ENCODE peak calls at places on chromosomes 12 and 14, in four cellular contexts. Y, X, Z and M are unnamed samples. For H3K4me1, the result is how much of the 10 kb centered on the place peaks cover.

GRCh38 chr12:31578632-31579031 is 12.3 kb downstream of the DENND5B start:
- DNase-seq in X (no peak), Z (no peak), Y (no peak), M (no peak)

GRCh38 chr12:108253540-108253939 is 85.6 kb downstream of the CMKLR1 start:
- DNase-seq in Z (no peak), Y (peak), X (no peak), M (no peak)

GRCh38 chr12:110304061-110304551 is 23.1 kb downstream of the ATP2A2 start:
- DNase-seq in X (no peak), Y (no peak), Z (peak), M (no peak)

GRCh38 chr12:45076417-45077031 is 25.6 kb upstream of the DBX2 start:
- DNase-seq in Y (peak), Z (no peak), X (no peak), M (no peak)

GRCh38 chr12:79782197-79782890 is 91.6 kb upstream of the PAWR start:
- DNase-seq in Z (no peak), Y (no peak), X (no peak), M (no peak)

GRCh38 chr12:54417712-54418440 is 1.2 kb downstream of the ITGA5 start:
- DNase-seq in Y (peak), X (no peak), Z (no peak), M (peak)

GRCh38 chr12:12022306-12022931 is 48.3 kb upstream of the BCL2L14 start:
- DNase-seq in X (no peak), Z (no peak), Y (no peak), M (no peak)

GRCh38 chr14:103838117-103838516 is 9.3 kb downstream of the PPP1R13B start:
- DNase-seq in Y (no peak), Z (no peak), X (no peak), M (no peak)

GRCh38 chr12:62618948-62619347 is 152.3 kb downstream of the MON2 start:
- DNase-seq in Y (no peak), Z (no peak), X (no peak), M (no peak)

GRCh38 chr14:35553808-35554207 is 19.8 kb downstream of the INSM2 start:
- DNase-seq in X (no peak), Y (no peak), Z (peak), M (no peak)

GRCh38 chr14:103576371-103577024 is 13.7 kb downstream of the COA8 start:
- DNase-seq in Z (peak), Y (peak), X (peak), M (peak)

GRCh38 chr14:56798447-56799326 is 11.6 kb downstream of the OTX2 start:
- DNase-seq in Z (no peak), Y (peak), X (no peak), M (no peak)

GRCh38 chr12:26748741-26749431 is 84.1 kb downstream of the ITPR2 start:
- DNase-seq in Y (no peak), Z (peak), X (no peak), M (no peak)

GRCh38 chr12:121719926-121720414 is 7.4 kb downstream of the TMEM120B start:
- DNase-seq in Z (peak), Y (no peak), X (no peak), M (no peak)

GRCh38 chr12:54373619-54374554 is 9.6 kb upstream of the GPR84 start:
- DNase-seq in X (no peak), Y (no peak), Z (no peak), M (no peak)

GRCh38 chr12:117125275-117125613 is 26.0 kb upstream of the TESC start:
- DNase-seq in X (no peak), Y (no peak), Z (no peak), M (no peak)

GRCh38 chr12:89247962-89248361 is 104.3 kb downstream of the DUSP6 start:
- DNase-seq in Y (no peak), Z (no peak), X (no peak), M (no peak)

GRCh38 chr12:25725874-25726273 is 172.8 kb upstream of the LMNTD1 start:
- DNase-seq in Z (no peak), Y (no peak), X (no peak), M (no peak)

GRCh38 chr14:47277703-47278102 is 397.7 kb downstream of the MDGA2 start:
- DNase-seq in Z (no peak), X (no peak), Y (peak), M (no peak)

GRCh38 chr12:112285600-112286401 is 96.4 kb downstream of the HECTD4 start:
- DNase-seq in X (no peak), Y (no peak), Z (no peak), M (no peak)

GRCh38 chr12:85834378-85834777 is 1.8 kb downstream of the RASSF9 start:
- DNase-seq in Y (peak), X (no peak), Z (no peak), M (no peak)

GRCh38 chr14:88380405-88380804 is 5.1 kb upstream of the SPATA7 start:
- DNase-seq in X (no peak), Z (peak), Y (peak), M (no peak)

GRCh38 chr12:20040844-20041243 is 327.5 kb upstream of the PDE3A start:
- DNase-seq in X (no peak), Z (no peak), Y (peak), M (no peak)

GRCh38 chr12:116043673-116044072 is 233.8 kb downstream of the MED13L start:
- DNase-seq in Y (no peak), X (no peak), Z (no peak), M (no peak)

GRCh38 chr12:14714437-14714836 is 18.0 kb upstream of the GUCY2C start:
- DNase-seq in X (no peak), Z (no peak), Y (peak), M (no peak)

GRCh38 chr14:104654119-104654518 is 35.3 kb upstream of the INF2 start:
- DNase-seq in Y (no peak), Z (no peak), X (no peak), M (no peak)

GRCh38 chr14:86038401-86038985 is 508.5 kb downstream of the FLRT2 start:
- DNase-seq in Y (peak), Z (peak), X (peak), M (peak)

GRCh38 chr12:27330846-27331245 is 1.8 kb upstream of the BMAL2 start:
- DNase-seq in Z (no peak), X (no peak), Y (no peak), M (no peak)

GRCh38 chr12:118456741-118457140 is 80.4 kb downstream of the SUDS3 start:
- DNase-seq in X (no peak), Y (no peak), Z (peak), M (no peak)

GRCh38 chr14:101197595-101198397 is 294.3 kb upstream of the RTL1 start:
- DNase-seq in X (no peak), Z (no peak), Y (no peak), M (no peak)

GRCh38 chr12:79364197-79364596 is 326.6 kb downstream of the PAWR start:
- DNase-seq in Y (no peak), X (no peak), Z (no peak), M (no peak)

GRCh38 chr12:130872179-130873096 is 572 bp downstream of the RAN start:
- DNase-seq in Y (peak), Z (no peak), X (peak), M (peak)

GRCh38 chr12:47549258-47549657 is 156.6 kb downstream of the RPAP3 start:
- DNase-seq in Y (no peak), Z (peak), X (no peak), M (no peak)

GRCh38 chr14:89959853-89960493 is 4.2 kb downstream of the TDP1 start:
- DNase-seq in X (no peak), Z (no peak), Y (no peak), M (no peak)

GRCh38 chr14:42143114-42143513 is 536.4 kb downstream of the LRFN5 start:
- DNase-seq in Y (no peak), Z (no peak), X (no peak), M (no peak)

GRCh38 chr14:64891839-64892375 is 12.2 kb upstream of the SPTB start:
- DNase-seq in Z (peak), Y (peak), X (peak), M (no peak)

GRCh38 chr14:77044776-77045569 is 16.5 kb upstream of the IRF2BPL start:
- DNase-seq in Z (no peak), Y (peak), X (peak), M (no peak)

GRCh38 chr12:2408262-2408661 is 355.5 kb downstream of the CACNA1C start:
- DNase-seq in Z (no peak), X (no peak), Y (no peak), M (no peak)

GRCh38 chr12:90909069-90909676 is 45.8 kb downstream of the CCER1 start:
- DNase-seq in Z (peak), X (no peak), Y (peak), M (peak)

GRCh38 chr12:64678248-64678647 is 68.0 kb downstream of the RASSF3 start:
- DNase-seq in Y (no peak), X (no peak), Z (no peak), M (no peak)
- H3K4me1 ChIP-seq in Y (under half), X (half or more), Z (under half), M (under half)

GRCh38 chr12:58914457-58914856 is 5.8 kb downstream of the LRIG3 start:
- DNase-seq in Z (no peak), X (no peak), Y (no peak), M (no peak)
- H3K4me1 ChIP-seq in Z (under half), X (under half), Y (under half), M (under half)

GRCh38 chr14:44960646-44961045 is 1.1 kb downstream of the KLHL28 start:
- DNase-seq in Y (no peak), X (no peak), Z (no peak), M (no peak)
- H3K4me1 ChIP-seq in Y (under half), X (under half), Z (under half), M (under half)

GRCh38 chr12:46260153-46260912 is 8.5 kb downstream of the SLC38A1 start:
- DNase-seq in Y (peak), Z (peak), X (no peak), M (no peak)
- H3K4me1 ChIP-seq in Y (half or more), Z (half or more), X (under half), M (under half)

DNA sequence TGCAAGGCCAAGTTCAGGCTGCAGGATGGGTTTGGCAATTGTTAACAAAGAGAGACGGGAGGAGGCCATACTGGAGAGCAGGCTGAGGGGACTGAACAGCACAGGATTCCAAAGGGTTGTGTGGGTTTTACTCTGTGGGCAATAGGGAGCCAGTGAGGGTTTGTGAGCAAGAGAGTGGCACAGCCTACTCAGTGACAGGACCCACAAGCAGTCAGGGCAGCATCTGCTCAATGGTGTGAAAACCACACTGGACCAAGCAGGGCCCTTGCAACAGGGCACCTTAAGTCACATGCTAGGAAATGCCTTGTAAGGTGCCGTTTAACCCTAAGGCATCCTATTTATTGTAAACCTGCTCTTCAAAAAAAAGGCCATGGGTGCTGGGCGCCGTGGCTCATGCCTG is 22.0 kb downstream of the SYNE3 start:
- DNase-seq in Y (no peak), X (no peak), Z (no peak), M (no peak)
- H3K4me1 ChIP-seq in Y (under half), X (under half), Z (under half), M (under half)

DNA sequence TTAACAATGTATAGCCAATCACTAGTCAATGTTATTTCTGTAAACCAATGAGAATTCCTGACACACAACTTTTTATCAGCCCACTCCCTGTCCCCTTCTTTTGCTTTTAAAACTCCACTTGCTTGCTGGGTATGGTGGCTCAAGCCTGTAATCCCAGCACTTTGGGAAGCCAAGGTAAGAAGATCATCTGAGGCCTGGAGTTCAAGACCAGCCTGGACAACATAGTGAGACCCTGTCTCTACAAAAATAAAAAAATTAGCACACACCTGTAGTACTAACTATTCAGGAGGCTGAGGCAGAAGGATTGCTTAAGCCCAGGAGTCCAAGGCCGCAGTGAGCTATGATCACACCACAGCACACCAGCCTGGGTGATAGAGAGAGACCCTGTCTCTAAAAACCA is 87.8 kb downstream of the PAPLN start:
- DNase-seq in Z (no peak), Y (no peak), X (no peak), M (no peak)
- H3K4me1 ChIP-seq in Z (under half), Y (under half), X (under half), M (under half)

DNA sequence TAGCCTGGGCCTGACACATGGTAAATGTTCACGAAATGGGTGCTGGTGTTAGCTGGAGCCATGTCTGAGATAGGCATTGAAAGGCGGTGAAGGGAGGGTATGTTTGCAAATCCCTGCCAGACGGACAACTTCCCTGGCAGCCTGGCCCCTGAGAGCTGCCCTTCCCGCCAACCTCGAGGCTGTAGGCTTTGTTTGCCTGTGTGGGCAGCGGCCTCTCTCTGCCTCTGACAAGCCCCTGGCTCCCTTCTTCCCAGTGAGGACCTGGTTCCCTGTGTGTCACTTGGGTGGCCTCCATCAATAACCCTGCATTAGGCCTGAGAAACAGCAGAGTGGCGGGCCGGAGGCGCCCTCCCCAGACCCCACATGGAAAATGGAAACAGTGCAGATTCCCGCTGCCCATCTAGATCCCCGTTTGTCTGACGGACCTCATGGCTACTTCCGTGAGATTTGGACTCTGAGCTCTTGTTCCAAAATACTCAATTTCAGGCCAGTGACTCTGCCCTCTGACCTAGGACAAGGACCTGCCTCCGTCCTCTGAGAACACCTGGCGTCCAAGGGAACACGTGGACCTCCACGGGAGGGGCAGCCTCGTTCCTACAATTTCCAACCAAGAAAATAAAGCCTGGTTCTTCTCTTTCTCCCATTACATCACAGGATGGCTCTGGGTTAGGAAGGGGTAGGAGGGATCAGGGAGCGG is 325.5 kb downstream of the DPF3 start:
- DNase-seq in Y (no peak), X (no peak), Z (no peak), M (no peak)
- H3K4me1 ChIP-seq in Y (under half), X (under half), Z (under half), M (under half)

GRCh38 chr12:50506753-50507473 is 2.1 kb downstream of the DIP2B start:
- DNase-seq in Z (peak), X (no peak), Y (no peak), M (no peak)
- H3K4me1 ChIP-seq in Z (under half), X (under half), Y (under half), M (under half)

DNA sequence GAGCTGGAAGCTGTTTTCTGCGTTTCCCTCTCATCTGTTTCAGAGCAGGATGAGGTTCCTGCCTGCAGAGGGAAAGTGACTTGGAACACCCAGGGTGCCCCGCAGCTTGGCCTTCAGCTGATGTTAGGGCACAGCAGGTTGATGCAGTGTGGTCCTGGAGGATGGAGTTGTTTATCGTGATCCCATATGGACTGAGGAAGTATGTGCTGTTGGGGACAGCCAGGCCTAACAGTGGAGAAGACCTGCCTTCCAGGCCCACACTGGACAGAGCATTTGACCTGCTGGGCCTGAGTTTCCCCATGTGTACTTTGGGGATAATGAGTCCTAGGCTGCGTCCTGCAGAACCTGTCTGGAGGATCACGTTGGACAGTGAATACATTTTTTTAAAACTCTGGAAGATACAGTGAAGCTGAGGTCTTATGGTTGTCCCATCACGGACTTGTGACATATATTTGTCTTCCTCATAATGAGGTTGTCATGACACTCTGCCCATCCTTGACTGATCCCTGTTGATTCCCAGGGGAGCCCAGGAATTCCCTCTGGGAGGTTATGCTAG is 12.8 kb downstream of the SERPINA1 start:
- DNase-seq in X (no peak), Z (no peak), Y (no peak), M (no peak)
- H3K4me1 ChIP-seq in X (under half), Z (under half), Y (under half), M (under half)